ENCODE peak calls at places on chromosomes 7 and 10, in four cellular contexts. One of them, this sample, is unnamed.

GRCh38 chr7:54932818-54933543 is 85.8 kb upstream of the EGFR start:
- DNase-seq in stimulated activated CD4-positive, alpha-beta T cell treated with anti-CD3 and anti-CD28 coated beads, TNF-alpha, amount 100 ng/mL, for 24 hours: no peak
- DNase-seq in NCI-H2171 treated with DMSO at 0.1 percent for 48 hours: peak
- DNase-seq in NCI-H1436 treated with DMSO at 0.1 percent for 48 hours: peak
- DNase-seq in this sample: no peak

GRCh38 chr10:100535338-100535714 is 417 bp upstream of the HIF1AN start:
- DNase-seq in NCI-H2171 treated with DMSO at 0.1 percent for 48 hours: no peak
- DNase-seq in NCI-H1436 treated with DMSO at 0.1 percent for 48 hours: no peak
- DNase-seq in stimulated activated CD4-positive, alpha-beta T cell treated with anti-CD3 and anti-CD28 coated beads, TNF-alpha, amount 100 ng/mL, for 24 hours: no peak
- DNase-seq in this sample: no peak

GRCh38 chr10:24762966-24763623 is 39.4 kb upstream of the ARHGAP21 start:
- DNase-seq in stimulated activated CD4-positive, alpha-beta T cell treated with anti-CD3 and anti-CD28 coated beads, TNF-alpha, amount 100 ng/mL, for 24 hours: no peak
- DNase-seq in NCI-H2171 treated with DMSO at 0.1 percent for 48 hours: no peak
- DNase-seq in NCI-H1436 treated with DMSO at 0.1 percent for 48 hours: no peak
- DNase-seq in this sample: no peak

GRCh38 chr10:97028126-97028831 is 157.5 kb downstream of the SLIT1 start:
- DNase-seq in stimulated activated CD4-positive, alpha-beta T cell treated with anti-CD3 and anti-CD28 coated beads, TNF-alpha, amount 100 ng/mL, for 24 hours: no peak
- DNase-seq in NCI-H1436 treated with DMSO at 0.1 percent for 48 hours: no peak
- DNase-seq in NCI-H2171 treated with DMSO at 0.1 percent for 48 hours: no peak
- DNase-seq in this sample: no peak

GRCh38 chr10:131180941-131181855 is 130.3 kb downstream of the TCERG1L start:
- DNase-seq in NCI-H2171 treated with DMSO at 0.1 percent for 48 hours: no peak
- DNase-seq in NCI-H1436 treated with DMSO at 0.1 percent for 48 hours: no peak
- DNase-seq in stimulated activated CD4-positive, alpha-beta T cell treated with anti-CD3 and anti-CD28 coated beads, TNF-alpha, amount 100 ng/mL, for 24 hours: no peak
- DNase-seq in this sample: no peak

GRCh38 chr7:87507446-87507845 is 32.0 kb upstream of the ABCB4 start:
- DNase-seq in NCI-H1436 treated with DMSO at 0.1 percent for 48 hours: no peak
- DNase-seq in stimulated activated CD4-positive, alpha-beta T cell treated with anti-CD3 and anti-CD28 coated beads, TNF-alpha, amount 100 ng/mL, for 24 hours: no peak
- DNase-seq in NCI-H2171 treated with DMSO at 0.1 percent for 48 hours: no peak
- DNase-seq in this sample: no peak

GRCh38 chr7:20839987-20840386 is 53.3 kb upstream of the SP8 start:
- DNase-seq in NCI-H1436 treated with DMSO at 0.1 percent for 48 hours: no peak
- DNase-seq in NCI-H2171 treated with DMSO at 0.1 percent for 48 hours: no peak
- DNase-seq in stimulated activated CD4-positive, alpha-beta T cell treated with anti-CD3 and anti-CD28 coated beads, TNF-alpha, amount 100 ng/mL, for 24 hours: no peak
- DNase-seq in this sample: no peak

GRCh38 chr10:77756319-77757232 is 119.0 kb upstream of the KCNMA1 start:
- DNase-seq in NCI-H2171 treated with DMSO at 0.1 percent for 48 hours: peak
- DNase-seq in stimulated activated CD4-positive, alpha-beta T cell treated with anti-CD3 and anti-CD28 coated beads, TNF-alpha, amount 100 ng/mL, for 24 hours: no peak
- DNase-seq in NCI-H1436 treated with DMSO at 0.1 percent for 48 hours: no peak
- DNase-seq in this sample: peak

GRCh38 chr10:115777646-115778045 is 495.4 kb downstream of the GFRA1 start:
- DNase-seq in stimulated activated CD4-positive, alpha-beta T cell treated with anti-CD3 and anti-CD28 coated beads, TNF-alpha, amount 100 ng/mL, for 24 hours: no peak
- DNase-seq in NCI-H2171 treated with DMSO at 0.1 percent for 48 hours: no peak
- DNase-seq in NCI-H1436 treated with DMSO at 0.1 percent for 48 hours: no peak
- DNase-seq in this sample: no peak

GRCh38 chr7:131959106-131959812 is 402.8 kb upstream of the PODXL start:
- DNase-seq in stimulated activated CD4-positive, alpha-beta T cell treated with anti-CD3 and anti-CD28 coated beads, TNF-alpha, amount 100 ng/mL, for 24 hours: no peak
- DNase-seq in NCI-H1436 treated with DMSO at 0.1 percent for 48 hours: no peak
- DNase-seq in NCI-H2171 treated with DMSO at 0.1 percent for 48 hours: peak
- DNase-seq in this sample: no peak

GRCh38 chr7:80634505-80634904 is 3.9 kb upstream of the CD36 start:
- DNase-seq in NCI-H2171 treated with DMSO at 0.1 percent for 48 hours: peak
- DNase-seq in stimulated activated CD4-positive, alpha-beta T cell treated with anti-CD3 and anti-CD28 coated beads, TNF-alpha, amount 100 ng/mL, for 24 hours: no peak
- DNase-seq in NCI-H1436 treated with DMSO at 0.1 percent for 48 hours: no peak
- DNase-seq in this sample: peak

GRCh38 chr7:158266426-158266816 is 321.2 kb downstream of the PTPRN2 start:
- DNase-seq in stimulated activated CD4-positive, alpha-beta T cell treated with anti-CD3 and anti-CD28 coated beads, TNF-alpha, amount 100 ng/mL, for 24 hours: no peak
- DNase-seq in NCI-H2171 treated with DMSO at 0.1 percent for 48 hours: no peak
- DNase-seq in NCI-H1436 treated with DMSO at 0.1 percent for 48 hours: no peak
- DNase-seq in this sample: no peak

GRCh38 chr10:29345893-29346175 is 57.0 kb downstream of the LYZL1 start:
- DNase-seq in NCI-H2171 treated with DMSO at 0.1 percent for 48 hours: no peak
- DNase-seq in stimulated activated CD4-positive, alpha-beta T cell treated with anti-CD3 and anti-CD28 coated beads, TNF-alpha, amount 100 ng/mL, for 24 hours: no peak
- DNase-seq in NCI-H1436 treated with DMSO at 0.1 percent for 48 hours: no peak
- DNase-seq in this sample: no peak

GRCh38 chr7:3089493-3089892 is 45.8 kb upstream of the CARD11 start:
- DNase-seq in stimulated activated CD4-positive, alpha-beta T cell treated with anti-CD3 and anti-CD28 coated beads, TNF-alpha, amount 100 ng/mL, for 24 hours: no peak
- DNase-seq in NCI-H2171 treated with DMSO at 0.1 percent for 48 hours: no peak
- DNase-seq in NCI-H1436 treated with DMSO at 0.1 percent for 48 hours: no peak
- DNase-seq in this sample: peak

GRCh38 chr10:11616021-11616420 is 4.6 kb upstream of the USP6NL start:
- DNase-seq in NCI-H2171 treated with DMSO at 0.1 percent for 48 hours: no peak
- DNase-seq in stimulated activated CD4-positive, alpha-beta T cell treated with anti-CD3 and anti-CD28 coated beads, TNF-alpha, amount 100 ng/mL, for 24 hours: no peak
- DNase-seq in NCI-H1436 treated with DMSO at 0.1 percent for 48 hours: no peak
- DNase-seq in this sample: no peak

GRCh38 chr10:104344219-104344618 is 6.0 kb upstream of the ITPRIP start:
- DNase-seq in NCI-H2171 treated with DMSO at 0.1 percent for 48 hours: no peak
- DNase-seq in stimulated activated CD4-positive, alpha-beta T cell treated with anti-CD3 and anti-CD28 coated beads, TNF-alpha, amount 100 ng/mL, for 24 hours: no peak
- DNase-seq in NCI-H1436 treated with DMSO at 0.1 percent for 48 hours: no peak
- DNase-seq in this sample: no peak

GRCh38 chr7:123557631-123558505 is at the start of gene NDUFA5:
- DNase-seq in NCI-H2171 treated with DMSO at 0.1 percent for 48 hours: peak
- DNase-seq in stimulated activated CD4-positive, alpha-beta T cell treated with anti-CD3 and anti-CD28 coated beads, TNF-alpha, amount 100 ng/mL, for 24 hours: peak
- DNase-seq in NCI-H1436 treated with DMSO at 0.1 percent for 48 hours: peak
- DNase-seq in this sample: peak

GRCh38 chr10:60230892-60231291 is 158.8 kb downstream of the ANK3 start:
- DNase-seq in NCI-H1436 treated with DMSO at 0.1 percent for 48 hours: no peak
- DNase-seq in stimulated activated CD4-positive, alpha-beta T cell treated with anti-CD3 and anti-CD28 coated beads, TNF-alpha, amount 100 ng/mL, for 24 hours: no peak
- DNase-seq in NCI-H2171 treated with DMSO at 0.1 percent for 48 hours: no peak
- DNase-seq in this sample: no peak

GRCh38 chr10:116694253-116694926 is 48.0 kb downstream of the HSPA12A start:
- DNase-seq in stimulated activated CD4-positive, alpha-beta T cell treated with anti-CD3 and anti-CD28 coated beads, TNF-alpha, amount 100 ng/mL, for 24 hours: no peak
- DNase-seq in NCI-H2171 treated with DMSO at 0.1 percent for 48 hours: no peak
- DNase-seq in NCI-H1436 treated with DMSO at 0.1 percent for 48 hours: no peak
- DNase-seq in this sample: no peak

GRCh38 chr10:124001391-124002260 is 91.8 kb downstream of the CHST15 start:
- DNase-seq in NCI-H1436 treated with DMSO at 0.1 percent for 48 hours: no peak
- DNase-seq in NCI-H2171 treated with DMSO at 0.1 percent for 48 hours: no peak
- DNase-seq in stimulated activated CD4-positive, alpha-beta T cell treated with anti-CD3 and anti-CD28 coated beads, TNF-alpha, amount 100 ng/mL, for 24 hours: no peak
- DNase-seq in this sample: no peak

GRCh38 chr10:30420266-30420665 is 13.7 kb upstream of the MAP3K8 start:
- DNase-seq in NCI-H1436 treated with DMSO at 0.1 percent for 48 hours: no peak
- DNase-seq in NCI-H2171 treated with DMSO at 0.1 percent for 48 hours: no peak
- DNase-seq in stimulated activated CD4-positive, alpha-beta T cell treated with anti-CD3 and anti-CD28 coated beads, TNF-alpha, amount 100 ng/mL, for 24 hours: no peak
- DNase-seq in this sample: no peak

GRCh38 chr10:117090831-117091230 is 47.2 kb downstream of the VAX1 start:
- DNase-seq in NCI-H2171 treated with DMSO at 0.1 percent for 48 hours: no peak
- DNase-seq in stimulated activated CD4-positive, alpha-beta T cell treated with anti-CD3 and anti-CD28 coated beads, TNF-alpha, amount 100 ng/mL, for 24 hours: no peak
- DNase-seq in NCI-H1436 treated with DMSO at 0.1 percent for 48 hours: no peak
- DNase-seq in this sample: no peak

GRCh38 chr10:128091636-128092210 is 34.5 kb downstream of the MKI67 start:
- DNase-seq in NCI-H1436 treated with DMSO at 0.1 percent for 48 hours: no peak
- DNase-seq in NCI-H2171 treated with DMSO at 0.1 percent for 48 hours: no peak
- DNase-seq in stimulated activated CD4-positive, alpha-beta T cell treated with anti-CD3 and anti-CD28 coated beads, TNF-alpha, amount 100 ng/mL, for 24 hours: no peak
- DNase-seq in this sample: no peak

GRCh38 chr10:91493313-91493712 is 83.2 kb downstream of the HECTD2 start:
- DNase-seq in NCI-H2171 treated with DMSO at 0.1 percent for 48 hours: peak
- DNase-seq in NCI-H1436 treated with DMSO at 0.1 percent for 48 hours: no peak
- DNase-seq in stimulated activated CD4-positive, alpha-beta T cell treated with anti-CD3 and anti-CD28 coated beads, TNF-alpha, amount 100 ng/mL, for 24 hours: no peak
- DNase-seq in this sample: peak

GRCh38 chr10:104317195-104318095 is 20.8 kb downstream of the ITPRIP start:
- DNase-seq in NCI-H2171 treated with DMSO at 0.1 percent for 48 hours: no peak
- DNase-seq in stimulated activated CD4-positive, alpha-beta T cell treated with anti-CD3 and anti-CD28 coated beads, TNF-alpha, amount 100 ng/mL, for 24 hours: no peak
- DNase-seq in NCI-H1436 treated with DMSO at 0.1 percent for 48 hours: no peak
- DNase-seq in this sample: no peak

GRCh38 chr10:21427804-21428481 is 97.5 kb downstream of the SKIDA1 start:
- DNase-seq in stimulated activated CD4-positive, alpha-beta T cell treated with anti-CD3 and anti-CD28 coated beads, TNF-alpha, amount 100 ng/mL, for 24 hours: no peak
- DNase-seq in NCI-H1436 treated with DMSO at 0.1 percent for 48 hours: no peak
- DNase-seq in NCI-H2171 treated with DMSO at 0.1 percent for 48 hours: no peak
- DNase-seq in this sample: no peak

GRCh38 chr7:122965306-122965705 is 30.2 kb downstream of the TAS2R16 start:
- DNase-seq in NCI-H1436 treated with DMSO at 0.1 percent for 48 hours: peak
- DNase-seq in NCI-H2171 treated with DMSO at 0.1 percent for 48 hours: peak
- DNase-seq in stimulated activated CD4-positive, alpha-beta T cell treated with anti-CD3 and anti-CD28 coated beads, TNF-alpha, amount 100 ng/mL, for 24 hours: no peak
- DNase-seq in this sample: no peak

GRCh38 chr7:13414661-13415105 is 574.8 kb downstream of the ETV1 start:
- DNase-seq in stimulated activated CD4-positive, alpha-beta T cell treated with anti-CD3 and anti-CD28 coated beads, TNF-alpha, amount 100 ng/mL, for 24 hours: no peak
- DNase-seq in NCI-H1436 treated with DMSO at 0.1 percent for 48 hours: no peak
- DNase-seq in NCI-H2171 treated with DMSO at 0.1 percent for 48 hours: peak
- DNase-seq in this sample: no peak

This sample was measured in Kasumi-1.